ENCODE peak calls at places on chromosome 5, in seven cellular contexts. J, M, N, V, D, I and K are unnamed samples.

GRCh38 chr5:62593331-62593730 is 14.7 kb downstream of the LRRC70 start:
- DNase-seq in M (peak), I (no peak), V (no peak), D (no peak), J (no peak), N (no peak), K (no peak)

GRCh38 chr5:64671678-64672077 is 18.6 kb upstream of the SHISAL2B start:
- DNase-seq in D (no peak), N (no peak), I (no peak), V (no peak), J (no peak), M (no peak), K (no peak)

GRCh38 chr5:95565280-95565920 is 10.5 kb downstream of the ARSK start:
- DNase-seq in M (peak), N (no peak), D (no peak), V (no peak), J (no peak), I (no peak), K (no peak)

GRCh38 chr5:84301535-84301934 is 83.1 kb downstream of the EDIL3 start:
- DNase-seq in D (no peak), M (peak), V (no peak), I (no peak), N (no peak), J (no peak), K (no peak)

GRCh38 chr5:149632311-149633251 is 51.3 kb downstream of the ARHGEF37 start:
- DNase-seq in V (no peak), J (no peak), D (peak), M (peak), N (no peak), I (peak), K (no peak)

GRCh38 chr5:28397502-28397941 is 1359.1 kb upstream of the CDH9 start:
- DNase-seq in V (no peak), J (no peak), I (no peak), D (no peak), N (no peak), M (no peak), K (no peak)

GRCh38 chr5:36236801-36237200 is 4.9 kb downstream of the NADK2 start:
- DNase-seq in N (no peak), M (no peak), D (no peak), I (no peak), V (no peak), J (no peak), K (no peak)

GRCh38 chr5:80967500-80968181 is 7.5 kb downstream of the RASGRF2 start:
- DNase-seq in D (peak), M (peak), N (no peak), J (no peak), V (peak), I (no peak), K (peak)

GRCh38 chr5:180126716-180127681 is 55.4 kb upstream of the RNF130 start:
- DNase-seq in N (peak), D (peak), J (peak), M (no peak), V (no peak), I (peak), K (no peak)

GRCh38 chr5:16486679-16487078 is 21.1 kb upstream of the ZNF622 start:
- DNase-seq in M (no peak), V (no peak), N (no peak), J (no peak), D (peak), I (no peak), K (no peak)

GRCh38 chr5:102539598-102539997 is 40.8 kb upstream of the SLCO6A1 start:
- DNase-seq in D (no peak), J (no peak), I (no peak), V (no peak), M (no peak), N (no peak), K (no peak)

GRCh38 chr5:98898743-98899142 is 30.1 kb downstream of the CHD1 start:
- DNase-seq in I (no peak), J (no peak), M (no peak), V (no peak), D (no peak), N (no peak), K (no peak)

GRCh38 chr5:176389114-176389768 is 690 bp downstream of the HIGD2A start:
- DNase-seq in V (no peak), I (no peak), M (no peak), D (no peak), J (no peak), N (no peak), K (no peak)

GRCh38 chr5:93048858-93049257 is 532.2 kb downstream of the NR2F1-AS1 start:
- DNase-seq in M (no peak), V (no peak), I (no peak), J (no peak), N (no peak), D (no peak), K (no peak)

GRCh38 chr5:178499352-178499751 is 90.8 kb downstream of the COL23A1 start:
- DNase-seq in J (no peak), I (no peak), N (no peak), M (no peak), V (no peak), D (no peak), K (no peak)

GRCh38 chr5:121199238-121199999 is 652.3 kb upstream of the FTMT start:
- DNase-seq in N (no peak), I (no peak), M (peak), J (no peak), V (no peak), D (no peak), K (no peak)

GRCh38 chr5:4909086-4909485 is 231.0 kb upstream of the ADAMTS16 start:
- DNase-seq in N (no peak), M (no peak), V (no peak), J (no peak), I (no peak), D (no peak), K (no peak)

GRCh38 chr5:169041180-169041579 is 259.8 kb downstream of the SLIT3 start:
- DNase-seq in I (no peak), N (no peak), V (no peak), D (no peak), M (no peak), J (no peak), K (no peak)

GRCh38 chr5:102670224-102670836 is 84.8 kb upstream of the PAM start:
- DNase-seq in V (no peak), D (peak), N (peak), J (no peak), M (no peak), I (peak), K (no peak)

GRCh38 chr5:143217804-143218160 is 185.7 kb downstream of the NR3C1 start:
- DNase-seq in J (no peak), M (no peak), D (no peak), I (no peak), N (no peak), V (no peak), K (no peak)

GRCh38 chr5:160390787-160391696 is 8.8 kb downstream of the FAM200C start:
- DNase-seq in J (no peak), I (peak), V (no peak), N (no peak), M (peak), D (no peak), K (no peak)

GRCh38 chr5:145245354-145245753 is 589.8 kb downstream of the PRELID2 start:
- DNase-seq in N (no peak), J (no peak), I (peak), D (no peak), M (peak), V (no peak), K (no peak)

GRCh38 chr5:157740211-157740610 is 3.3 kb upstream of the LSM11 start:
- DNase-seq in J (no peak), V (no peak), D (no peak), N (no peak), M (no peak), I (peak), K (no peak)

GRCh38 chr5:51208291-51208690 is 175.0 kb upstream of the ISL1 start:
- DNase-seq in V (no peak), I (no peak), J (no peak), D (no peak), N (no peak), M (no peak), K (no peak)

GRCh38 chr5:38370341-38371100 is 112.2 kb downstream of the EGFLAM start:
- DNase-seq in M (no peak), V (no peak), N (no peak), D (no peak), J (no peak), I (no peak), K (no peak)

GRCh38 chr5:37792976-37793328 is 46.9 kb downstream of the GDNF start:
- DNase-seq in V (no peak), M (peak), J (no peak), I (no peak), D (no peak), N (no peak), K (no peak)

GRCh38 chr5:95102080-95102479 is 182.8 kb downstream of the MCTP1 start:
- DNase-seq in M (no peak), I (no peak), J (no peak), N (no peak), D (no peak), V (no peak), K (no peak)

GRCh38 chr5:140298183-140298601 is 4.7 kb downstream of the PFDN1 start:
- DNase-seq in N (no peak), J (no peak), I (peak), V (no peak), M (peak), D (no peak), K (no peak)

GRCh38 chr5:65481171-65481575 is 547 bp downstream of the ADAMTS6 start:
- DNase-seq in M (no peak), D (no peak), I (no peak), N (no peak), V (no peak), J (no peak), K (no peak)

GRCh38 chr5:72160299-72160698 is 53.0 kb downstream of the MAP1B start:
- DNase-seq in I (no peak), J (no peak), N (no peak), M (peak), V (no peak), D (no peak), K (peak)

GRCh38 chr5:68883441-68883840 is 210.4 kb upstream of the SLC30A5 start:
- DNase-seq in M (no peak), V (no peak), D (no peak), I (peak), N (no peak), J (no peak), K (no peak)

GRCh38 chr5:104139840-104140239 is 577.3 kb upstream of the NUDT12 start:
- DNase-seq in M (no peak), D (no peak), J (no peak), V (no peak), N (no peak), I (peak), K (no peak)

GRCh38 chr5:317086-317811 is 4.3 kb upstream of the AHRR start:
- DNase-seq in N (peak), D (peak), I (peak), V (no peak), M (peak), J (peak), K (no peak)

GRCh38 chr5:82155305-82155704 is 122.8 kb downstream of the RPS23 start:
- DNase-seq in J (no peak), N (no peak), V (no peak), D (no peak), I (no peak), M (no peak), K (no peak)

GRCh38 chr5:50593681-50594080 is 72.8 kb upstream of the PARP8 start:
- DNase-seq in M (no peak), I (no peak), N (no peak), D (no peak), J (no peak), V (no peak), K (no peak)

GRCh38 chr5:104267282-104268015 is 704.9 kb upstream of the NUDT12 start:
- DNase-seq in I (no peak), D (no peak), N (no peak), V (no peak), J (no peak), M (no peak), K (no peak)

GRCh38 chr5:178637356-178638069 is 10.7 kb upstream of the CLK4 start:
- DNase-seq in V (no peak), M (no peak), I (no peak), J (no peak), N (no peak), D (no peak), K (no peak)

GRCh38 chr5:31194458-31194808 is 947 bp downstream of the CDH6 start:
- DNase-seq in I (no peak), V (no peak), D (no peak), J (no peak), N (no peak), M (peak), K (no peak)

GRCh38 chr5:79186021-79186420 is 49.9 kb upstream of the JMY start:
- DNase-seq in N (no peak), I (no peak), V (no peak), D (no peak), J (no peak), M (no peak), K (no peak)
- TF ChIP-seq CTCF in N (no peak), I (no peak), V (no peak), D (no peak), J (no peak), M (no peak), K (no peak)

DNA sequence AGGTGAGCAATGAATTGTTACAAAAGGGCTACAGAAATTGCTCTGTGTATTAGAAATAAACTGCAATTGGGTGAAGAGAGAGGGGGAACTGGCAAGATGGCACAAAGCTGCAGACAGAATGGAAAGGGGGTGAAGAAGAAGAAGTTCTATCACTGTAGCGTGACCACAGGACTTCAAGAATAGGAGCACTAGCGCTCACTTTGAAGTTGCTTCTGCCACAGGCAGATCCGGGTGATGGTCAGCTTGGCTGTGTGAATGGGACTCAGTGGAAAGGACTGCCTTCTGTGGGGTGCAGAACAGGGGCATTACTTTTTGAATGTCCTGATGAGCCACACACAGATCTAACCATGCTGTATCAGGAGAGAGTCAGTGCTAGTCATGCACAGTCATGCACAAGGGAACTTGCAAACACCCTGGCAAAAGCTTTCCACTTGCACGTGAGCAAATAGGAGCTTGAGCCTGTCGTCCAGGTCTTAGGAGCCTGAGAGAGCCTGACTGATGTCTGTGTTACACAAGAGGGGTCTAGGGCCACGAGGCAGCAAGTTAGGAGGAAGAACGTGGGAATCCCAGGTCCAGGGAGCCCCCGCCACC is 16.3 kb downstream of the IL5 start:
- DNase-seq in V (no peak), D (no peak), N (no peak), M (peak), J (no peak), I (no peak), K (no peak)
- TF ChIP-seq CTCF in V (no peak), D (no peak), N (no peak), M (no peak), J (no peak), I (no peak), K (no peak)

GRCh38 chr5:1801954-1802295 is 718 bp downstream of the NDUFS6 start:
- DNase-seq in I (peak), D (peak), N (no peak), M (no peak), J (no peak), V (no peak), K (no peak)

GRCh38 chr5:1799110-1799601 is 481 bp downstream of the MRPL36 start:
- DNase-seq in N (peak), J (no peak), V (no peak), I (peak), D (peak), M (peak), K (no peak)

GRCh38 chr5:1801061-1801953 is at the start of gene NDUFS6:
- DNase-seq in M (peak), J (peak), N (peak), D (peak), I (peak), V (peak), K (no peak)

GRCh38 chr5:1799602-1800469 is at the start of gene MRPL36:
- DNase-seq in D (peak), M (peak), I (peak), V (peak), J (peak), N (peak), K (peak)

DNA sequence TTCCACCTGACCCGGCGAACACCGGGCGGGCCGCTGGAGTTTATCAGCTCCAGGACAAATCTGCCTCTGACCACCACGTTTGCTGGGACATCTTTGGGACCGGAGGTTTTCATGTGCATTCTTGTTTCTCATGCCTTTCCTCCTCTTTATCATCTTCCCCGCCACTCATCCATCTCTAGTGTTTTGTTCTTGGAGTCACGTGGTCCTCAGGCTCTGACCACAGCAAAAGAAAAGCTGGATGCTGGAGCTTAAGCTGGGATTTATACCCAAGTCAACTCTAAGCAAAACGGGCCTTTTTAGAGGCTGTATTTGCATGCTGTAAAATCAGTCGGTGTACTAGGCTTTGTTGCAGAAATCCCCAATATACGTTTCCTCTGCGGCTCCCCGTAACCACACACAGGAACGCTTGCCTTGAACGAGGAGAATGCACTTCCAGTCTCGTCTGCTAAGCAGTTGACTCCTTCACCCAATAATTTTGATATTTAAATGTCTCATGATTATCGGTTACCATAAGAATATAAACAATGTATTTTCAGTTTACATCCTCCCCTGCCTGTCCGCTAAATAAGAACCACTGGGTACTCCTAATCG is 642 bp upstream of the NDUFS6 start:
- DNase-seq in V (no peak), N (no peak), M (no peak), J (no peak), I (peak), D (peak), K (no peak)
- TF ChIP-seq CTCF in V (no peak), N (no peak), M (no peak), J (no peak), I (no peak), D (no peak), K (no peak)

DNA sequence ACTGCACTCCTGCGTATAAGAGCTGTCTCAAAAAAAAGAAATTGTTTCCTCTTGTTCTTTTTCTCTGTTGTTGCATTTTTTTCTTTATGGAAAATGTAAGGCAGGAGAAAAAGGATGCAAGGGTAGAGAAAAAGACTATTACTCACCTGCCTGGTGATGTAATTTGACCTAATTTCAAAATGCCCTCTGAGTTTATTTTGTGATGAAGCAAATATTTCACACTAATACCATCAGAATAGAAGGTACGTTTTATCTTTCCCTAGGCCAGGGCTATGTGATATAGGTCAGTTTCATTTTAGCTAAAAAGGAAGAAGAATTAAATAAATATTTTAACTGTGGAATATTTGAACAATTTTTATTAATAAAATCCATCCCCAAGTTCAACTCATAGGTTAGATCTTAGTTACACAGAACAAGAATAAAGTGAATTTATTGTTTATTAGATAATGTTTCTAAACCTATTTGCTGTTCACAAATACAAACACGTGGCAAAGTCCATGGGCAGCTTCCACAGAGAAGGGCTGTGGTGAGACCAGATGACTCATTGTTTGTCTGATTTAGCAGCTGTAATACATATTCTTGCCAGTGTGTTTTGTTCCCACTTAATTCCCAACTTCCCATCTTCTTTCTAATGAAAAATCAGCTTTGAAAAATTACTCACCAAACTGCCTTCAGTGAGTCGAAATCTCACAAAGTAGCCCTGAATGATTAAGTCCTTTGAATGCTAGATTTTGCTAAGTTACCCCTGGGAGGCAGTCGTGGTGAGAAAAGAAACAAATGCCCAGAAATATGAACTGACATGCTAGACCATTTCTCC is 52.8 kb upstream of the CCDC112 start:
- DNase-seq in I (no peak), J (no peak), M (peak), N (no peak), V (peak), D (peak), K (peak)
- TF ChIP-seq CTCF in I (no peak), J (no peak), M (no peak), N (no peak), V (no peak), D (no peak), K (peak)

GRCh38 chr5:134851307-134851923 is 5.6 kb downstream of the C5orf24 start:
- DNase-seq in I (no peak), D (no peak), N (no peak), V (no peak), J (no peak), M (peak), K (no peak)
- TF ChIP-seq CTCF in I (peak), D (no peak), N (peak), V (no peak), J (no peak), M (peak), K (peak)

GRCh38 chr5:58548104-58548503 is 34.8 kb upstream of the RAB3C start:
- DNase-seq in I (no peak), D (no peak), V (no peak), M (no peak), J (no peak), N (no peak), K (no peak)
- TF ChIP-seq CTCF in I (no peak), D (no peak), V (no peak), M (no peak), J (no peak), N (no peak), K (no peak)

DNA sequence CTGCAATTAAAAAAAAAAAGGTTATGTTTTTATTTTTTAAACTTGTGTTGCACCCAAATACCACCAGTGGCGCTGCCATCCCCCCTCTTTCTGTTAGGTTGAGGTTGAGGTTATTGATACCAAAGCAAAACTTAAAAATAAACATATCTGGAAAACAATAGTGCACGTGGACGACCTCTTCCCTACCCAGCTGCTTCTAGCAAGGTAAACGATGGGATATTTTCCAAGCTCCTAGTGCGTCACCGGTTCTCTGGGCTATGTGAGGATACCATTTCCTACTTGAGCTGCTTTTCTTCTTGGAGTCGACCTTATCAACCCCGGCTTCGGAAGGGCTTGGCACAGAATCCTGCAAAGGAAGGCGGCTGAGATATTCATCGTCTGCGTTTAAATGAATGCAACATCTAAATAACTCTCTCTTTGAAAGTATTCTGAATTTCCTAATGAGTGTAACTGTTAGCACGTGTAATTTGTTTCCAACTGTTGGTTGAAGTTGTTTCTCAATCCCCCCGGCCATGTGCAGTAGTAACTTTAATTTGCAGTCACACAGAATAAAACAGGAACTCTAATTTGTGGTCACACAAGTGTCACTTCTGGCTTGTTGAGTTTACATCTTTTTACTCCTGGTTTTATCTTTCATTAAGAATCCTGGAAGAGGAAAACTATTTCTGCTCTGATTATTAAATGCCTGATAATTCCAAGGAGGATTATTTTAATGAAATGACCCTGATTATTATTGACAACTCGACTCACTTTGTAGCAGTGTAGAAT is 993 bp downstream of the SCAMP1 start:
- DNase-seq in D (peak), V (peak), N (peak), J (no peak), M (peak), I (peak), K (peak)
- TF ChIP-seq CTCF in D (no peak), V (peak), N (no peak), J (no peak), M (peak), I (no peak), K (peak)